ENCODE peak calls at places on chromosomes 3 and 15, in nine cellular contexts. E is NCI-H1436 treated with DMSO at 0.1 percent for 48 hours, X is GM23338, A is neuronal stem cell, O is Daoy, K is GM04504, P is DMS79, G is HL-60, J is head of caudate nucleus. T is an unnamed sample.

GRCh38 chr3:49205154-49205788 is 33.9 kb downstream of the KLHDC8B start:
- DNase-seq in E (no peak), X (no peak), A (no peak), O (no peak), K (no peak), P (no peak), G (no peak), J (no peak), T (no peak)

GRCh38 chr15:70243686-70244540 is 146.2 kb upstream of the TLE3 start:
- DNase-seq in E (no peak), X (no peak), A (no peak), O (no peak), K (no peak), P (no peak), G (no peak), J (no peak), T (no peak)

GRCh38 chr15:96334017-96334704 is 3.7 kb downstream of the NR2F2 start:
- DNase-seq in E (no peak), X (peak; percentile 46), A (peak; percentile 15), O (no peak), K (no peak), P (no peak), G (no peak), J (no peak), T (no peak)

GRCh38 chr3:152969557-152970300 is 134.8 kb downstream of the P2RY1 start:
- DNase-seq in E (no peak), X (peak; percentile 20), A (no peak), O (no peak), K (peak; percentile 29), P (no peak), G (no peak), J (no peak), T (no peak)

GRCh38 chr3:9787714-9788113 is 4.6 kb downstream of the TADA3 start:
- DNase-seq in E (no peak), X (no peak), A (no peak), O (no peak), K (no peak), P (no peak), G (no peak), J (no peak), T (no peak)

GRCh38 chr15:91021516-91022074 is 799 bp downstream of the VPS33B start:
- DNase-seq in E (no peak), X (no peak), A (no peak), O (peak; percentile 27), K (no peak), P (peak; percentile 22), G (no peak), J (no peak), T (no peak)

GRCh38 chr3:186772886-186773417 is 10.4 kb upstream of the EIF4A2 start:
- DNase-seq in E (no peak), X (peak; percentile 70), A (no peak), O (peak; percentile 27), K (no peak), P (no peak), G (peak; percentile 83), J (peak; percentile 68), T (peak; percentile 31)

GRCh38 chr3:88149146-88149515 is 628 bp upstream of the C3orf38 start:
- DNase-seq in E (no peak), X (peak; percentile 57), A (no peak), O (peak; percentile 27), K (no peak), P (peak; percentile 4), G (peak; percentile 54), J (no peak), T (no peak)

GRCh38 chr3:126464997-126465396 is 10.7 kb downstream of the ZXDC start:
- DNase-seq in E (no peak), X (no peak), A (no peak), O (no peak), K (no peak), P (no peak), G (no peak), J (no peak), T (no peak)

GRCh38 chr3:149367021-149367840 is 10.2 kb downstream of the TM4SF1 start:
- DNase-seq in E (peak; percentile 36), X (peak; percentile 24), A (no peak), O (peak; percentile 76), K (no peak), P (no peak), G (no peak), J (no peak), T (no peak)

GRCh38 chr15:40782609-40783227 is 12.9 kb downstream of the C15orf62 start:
- DNase-seq in E (no peak), X (peak; percentile 81), A (no peak), O (peak; percentile 73), K (no peak), P (peak; percentile 63), G (peak; percentile 71), J (peak; percentile 49), T (peak; percentile 67)

GRCh38 chr3:72145506-72146380 is 360.8 kb upstream of the PROK2 start:
- DNase-seq in E (no peak), X (peak; percentile 18), A (no peak), O (peak; percentile 45), K (peak; percentile 86), P (no peak), G (no peak), J (peak; percentile 57), T (no peak)

GRCh38 chr3:187236963-187237362 is 39.7 kb downstream of the RTP1 start:
- DNase-seq in E (no peak), X (no peak), A (no peak), O (no peak), K (no peak), P (no peak), G (no peak), J (no peak), T (no peak)

GRCh38 chr3:176663376-176663775 is 533.9 kb downstream of the TBL1XR1 start:
- DNase-seq in E (no peak), X (peak; percentile 33), A (no peak), O (peak; percentile 7), K (no peak), P (no peak), G (no peak), J (no peak), T (no peak)

GRCh38 chr15:78308422-78309021 is 9.1 kb upstream of the SKIC8 start:
- DNase-seq in E (peak; percentile 16), X (peak; percentile 94), A (no peak), O (peak; percentile 80), K (peak; percentile 23), P (peak; percentile 10), G (peak; percentile 72), J (peak; percentile 77), T (peak; percentile 22)

GRCh38 chr3:143812411-143812968 is 35.8 kb downstream of the SLC9A9 start:
- DNase-seq in E (no peak), X (no peak), A (no peak), O (no peak), K (no peak), P (no peak), G (no peak), J (no peak), T (no peak)

GRCh38 chr3:195751584-195751983 is 30.8 kb downstream of the MUC20 start:
- DNase-seq in E (peak; percentile 70), X (no peak), A (no peak), O (no peak), K (no peak), P (no peak), G (no peak), J (no peak), T (no peak)

GRCh38 chr3:194682651-194683310 is 2.9 kb upstream of the FAM43A start:
- DNase-seq in E (peak; percentile 64), X (peak; percentile 90), A (peak; percentile 53), O (peak; percentile 86), K (peak; percentile 72), P (peak; percentile 85), G (peak; percentile 82), J (peak; percentile 78), T (peak; percentile 61)

GRCh38 chr3:178195824-178196223 is 340.4 kb upstream of the KCNMB2 start:
- DNase-seq in E (no peak), X (no peak), A (no peak), O (peak; percentile 14), K (peak; percentile 31), P (no peak), G (no peak), J (no peak), T (no peak)

GRCh38 chr15:34047893-34048775 is 9.1 kb upstream of the AVEN start:
- DNase-seq in E (no peak), X (no peak), A (no peak), O (peak; percentile 86), K (no peak), P (no peak), G (no peak), J (no peak), T (no peak)

GRCh38 chr15:47542312-47543094 is 174.8 kb upstream of the SEMA6D start:
- DNase-seq in E (no peak), X (no peak), A (no peak), O (no peak), K (no peak), P (no peak), G (no peak), J (no peak), T (no peak)

GRCh38 chr3:129558772-129559564 is 16.0 kb downstream of the H1-8 start:
- DNase-seq in E (no peak), X (no peak), A (no peak), O (peak; percentile 67), K (peak; percentile 71), P (no peak), G (peak; percentile 55), J (no peak), T (no peak)

GRCh38 chr3:141401584-141402475 is 33.5 kb downstream of the ZBTB38 start:
- DNase-seq in E (no peak), X (peak; percentile 76), A (no peak), O (peak; percentile 56), K (no peak), P (no peak), G (no peak), J (peak; percentile 40), T (peak; percentile 26)

GRCh38 chr3:128210711-128211110 is 57.4 kb downstream of the EEFSEC start:
- DNase-seq in E (no peak), X (no peak), A (no peak), O (no peak), K (no peak), P (no peak), G (no peak), J (no peak), T (no peak)

GRCh38 chr3:29310865-29311264 is 30.0 kb downstream of the RBMS3 start:
- DNase-seq in E (no peak), X (no peak), A (no peak), O (no peak), K (no peak), P (no peak), G (no peak), J (no peak), T (no peak)

GRCh38 chr15:35858707-35859106 is 312.7 kb upstream of the DPH6 start:
- DNase-seq in E (no peak), X (no peak), A (no peak), O (peak; percentile 5), K (no peak), P (no peak), G (no peak), J (no peak), T (no peak)

GRCh38 chr3:187000711-187001151 is 70.4 kb downstream of the ST6GAL1 start:
- DNase-seq in E (no peak), X (no peak), A (no peak), O (no peak), K (no peak), P (no peak), G (no peak), J (no peak), T (no peak)

GRCh38 chr3:175941352-175941751 is 1082.2 kb downstream of the NAALADL2 start:
- DNase-seq in E (no peak), X (peak; percentile 79), A (no peak), O (peak; percentile 20), K (no peak), P (no peak), G (peak; percentile 17), J (peak; percentile 12), T (no peak)

GRCh38 chr15:69758810-69759410 is 306.3 kb downstream of the RPLP1 start:
- DNase-seq in E (no peak), X (no peak), A (no peak), O (peak; percentile 85), K (no peak), P (no peak), G (peak; percentile 97), J (peak; percentile 35), T (peak; percentile 88)

GRCh38 chr3:141643391-141643790 is 94.7 kb upstream of the RNF7 start:
- DNase-seq in E (no peak), X (no peak), A (no peak), O (no peak), K (no peak), P (no peak), G (no peak), J (no peak), T (no peak)

GRCh38 chr15:89836255-89837133 is 21.8 kb upstream of the ANPEP start:
- DNase-seq in E (no peak), X (no peak), A (no peak), O (peak; percentile 71), K (peak; percentile 94), P (no peak), G (no peak), J (peak; percentile 16), T (no peak)

T was measured in central memory CD8-positive, alpha-beta T cell.